ENCODE peak calls at places on chromosomes 12 and 14, in five cellular contexts. W is neural progenitor cell, M is PC-3, F is GM23248, H is MM.1S. C is an unnamed sample.

GRCh38 chr12:70643927-70644326 is 6.7 kb upstream of the PTPRB start:
- DNase-seq in W (no peak), F (no peak), H (peak; percentile 16), M (peak; percentile 97), C (no peak)

GRCh38 chr12:27237790-27238771 is 6.0 kb upstream of the STK38L start:
- DNase-seq in H (peak; percentile 38), M (no peak), W (no peak), F (peak; percentile 46), C (peak; percentile 11)

GRCh38 chr12:1281683-1282366 is 290.8 kb downstream of the ERC1 start:
- DNase-seq in F (peak; percentile 90), W (no peak), H (no peak), M (peak; percentile 64), C (no peak)

GRCh38 chr12:121657305-121658008 is 12.0 kb downstream of the MORN3 start:
- DNase-seq in F (no peak), W (no peak), H (no peak), M (peak; percentile 12), C (no peak)

GRCh38 chr12:66279127-66279712 is 23.1 kb upstream of the HELB start:
- DNase-seq in H (no peak), M (peak; percentile 41), F (peak; percentile 51), W (peak; percentile 16), C (no peak)

GRCh38 chr14:68760771-68761170 is 32.1 kb downstream of the ZFP36L1 start:
- DNase-seq in H (no peak), W (no peak), M (no peak), F (no peak), C (no peak)

GRCh38 chr12:27682534-27682933 is 13.7 kb upstream of the REP15 start:
- DNase-seq in H (no peak), W (no peak), M (no peak), F (peak; percentile 52), C (no peak)

GRCh38 chr14:60183724-60184596 is 18.8 kb upstream of the DHRS7 start:
- DNase-seq in W (peak; percentile 87), F (peak; percentile 81), H (peak; percentile 56), M (peak; percentile 98), C (peak; percentile 91)

GRCh38 chr12:76551482-76551888 is 8.1 kb downstream of the OSBPL8 start:
- DNase-seq in F (peak; percentile 12), H (no peak), W (no peak), M (no peak), C (no peak)

GRCh38 chr14:51004801-51005526 is 60.7 kb upstream of the PYGL start:
- DNase-seq in W (no peak), H (no peak), M (peak; percentile 88), F (peak; percentile 69), C (no peak)

GRCh38 chr12:18905134-18905533 is 167.2 kb downstream of the CAPZA3 start:
- DNase-seq in H (no peak), W (no peak), F (no peak), M (peak; percentile 6), C (no peak)

GRCh38 chr14:29724991-29725390 is 202.7 kb downstream of the PRKD1 start:
- DNase-seq in F (peak; percentile 24), W (peak; percentile 50), M (no peak), H (no peak), C (no peak)

GRCh38 chr12:90152897-90153624 is 444.4 kb upstream of the ATP2B1 start:
- DNase-seq in H (no peak), W (peak; percentile 54), M (peak; percentile 64), F (peak; percentile 47), C (no peak)

GRCh38 chr12:81598205-81598604 is 160.9 kb downstream of the PPFIA2 start:
- DNase-seq in H (peak; percentile 18), M (no peak), F (peak; percentile 2), W (no peak), C (no peak)

GRCh38 chr12:118432812-118433540 is 56.6 kb downstream of the SUDS3 start:
- DNase-seq in M (no peak), H (no peak), W (no peak), F (peak; percentile 52), C (no peak)

GRCh38 chr14:101761881-101762529 is 496 bp downstream of the PPP2R5C start:
- DNase-seq in F (peak; percentile 68), W (peak; percentile 39), H (peak; percentile 8), M (peak; percentile 21), C (peak; percentile 46)

DNA sequence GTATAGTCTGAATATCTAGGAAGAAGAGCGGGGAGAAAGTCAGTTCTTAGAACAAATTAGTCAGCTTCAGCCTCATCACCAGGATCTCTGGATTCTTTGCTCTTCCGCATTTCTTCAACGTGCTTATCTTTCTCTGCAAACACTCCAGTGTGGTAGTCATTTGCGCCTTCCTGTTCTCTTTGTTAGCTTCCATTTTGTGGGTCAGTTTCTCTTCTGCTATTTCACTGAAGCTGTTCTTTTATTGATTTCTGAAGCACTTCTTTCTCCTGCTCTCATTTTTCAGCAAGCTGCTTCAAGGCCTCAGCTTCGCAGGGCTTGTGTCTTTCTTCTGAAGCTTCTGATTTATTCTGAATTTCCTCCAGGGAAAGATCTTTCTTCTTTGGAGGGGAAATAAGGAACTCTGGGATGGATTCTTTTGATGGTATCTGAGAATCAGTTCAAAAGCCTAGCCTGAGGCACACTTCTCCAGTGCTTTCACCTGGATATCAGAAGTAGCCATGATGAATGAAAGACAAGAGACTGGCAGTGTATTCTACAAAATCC is 13.5 kb downstream of the AMN1 start:
- DNase-seq in H (no peak), M (no peak), F (no peak), W (no peak), C (peak; percentile 88)
- TF ChIP-seq EZH2phosphoT487 in H (no peak), M (no peak), F (no peak), W (no peak), C (no peak)

GRCh38 chr14:61476105-61476736 is 154.8 kb downstream of the PRKCH start:
- DNase-seq in H (no peak), M (no peak), F (peak; percentile 9), W (no peak), C (peak; percentile 56)
- TF ChIP-seq EZH2phosphoT487 in H (no peak), M (no peak), F (no peak), W (no peak), C (no peak)

GRCh38 chr12:92927055-92927435 is 2.0 kb downstream of the EEA1 start:
- DNase-seq in H (peak; percentile 28), M (peak; percentile 56), W (peak; percentile 42), F (peak; percentile 72), C (no peak)
- TF ChIP-seq EZH2phosphoT487 in H (no peak), M (no peak), W (no peak), F (no peak), C (no peak)

GRCh38 chr12:108827941-108828340 is 29.4 kb downstream of the SSH1 start:
- DNase-seq in M (no peak), F (no peak), W (no peak), H (no peak), C (no peak)

GRCh38 chr12:108828774-108829173 is 28.6 kb downstream of the SSH1 start:
- DNase-seq in F (peak; percentile 87), M (no peak), H (no peak), W (no peak), C (no peak)

GRCh38 chr12:108826115-108826806 is 31.1 kb downstream of the SSH1 start:
- DNase-seq in H (peak; percentile 29), F (peak; percentile 97), W (no peak), M (no peak), C (no peak)

GRCh38 chr12:108825205-108825950 is 32.0 kb downstream of the SSH1 start:
- DNase-seq in F (peak; percentile 76), H (peak; percentile 50), W (no peak), M (no peak), C (no peak)

DNA sequence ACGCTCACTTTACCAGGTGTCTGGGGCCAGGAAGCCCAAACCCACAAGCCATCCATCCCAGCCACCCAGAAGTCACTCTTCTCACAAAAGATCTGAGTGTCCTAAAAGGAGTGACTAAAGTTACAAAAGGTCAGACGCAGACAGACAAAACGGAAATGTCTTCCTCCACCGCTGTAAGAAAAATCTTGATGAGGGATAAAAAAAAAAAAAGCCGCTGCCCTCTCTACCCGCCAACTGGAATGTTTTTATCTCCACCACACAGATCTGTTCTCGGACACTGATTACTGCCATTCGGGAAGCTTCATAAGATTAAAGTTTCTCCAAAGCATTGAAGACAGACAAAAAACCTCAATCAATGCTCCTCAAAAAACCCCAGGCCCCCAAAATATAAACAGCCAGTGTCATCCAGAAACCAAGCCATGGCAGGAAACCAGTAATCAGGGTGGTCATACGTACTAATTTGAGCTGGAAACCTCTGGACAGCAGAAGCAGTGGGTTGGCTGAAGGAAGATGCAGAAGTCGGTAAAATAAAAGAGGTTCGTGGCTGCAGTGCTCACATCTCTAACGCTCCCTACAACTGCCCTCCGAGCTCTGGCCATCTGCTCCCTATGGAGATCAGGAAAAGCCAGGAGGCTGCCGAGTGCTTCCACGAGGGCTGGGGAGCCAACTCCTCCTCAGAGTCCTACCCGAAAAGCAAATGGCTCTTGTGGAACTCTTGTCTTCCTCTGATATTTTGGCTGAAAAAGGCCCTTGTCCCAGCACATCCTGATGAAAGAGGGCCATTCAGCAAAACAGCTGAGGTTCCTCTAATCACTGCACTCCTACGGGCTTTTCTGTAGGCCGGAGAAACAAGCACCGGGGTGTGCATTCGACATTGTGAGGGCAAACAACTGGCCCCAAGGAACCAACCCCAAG is 30.3 kb downstream of the SSH1 start:
- DNase-seq in F (peak; percentile 54), H (no peak), M (no peak), W (no peak), C (no peak)
- TF ChIP-seq EZH2phosphoT487 in F (no peak), H (no peak), M (no peak), W (no peak), C (no peak)

C was measured in OCI-LY7.